ENCODE peak calls at places on chromosome 13, in four cellular contexts. Z, X, K and G are unnamed samples.

GRCh38 chr13:111486331-111486730 is 165.9 kb downstream of the TEX29 start:
- DNase-seq in Z (no peak), X (no peak), K (no peak), G (no peak)

GRCh38 chr13:90787007-90787406 is 560.5 kb upstream of the MIR17HG start:
- DNase-seq in Z (no peak), X (no peak), K (no peak), G (no peak)

GRCh38 chr13:23616228-23616627 is 46.0 kb downstream of the TNFRSF19 start:
- DNase-seq in Z (no peak), X (no peak), K (no peak), G (no peak)

GRCh38 chr13:29845440-29846056 is 4.9 kb downstream of the UBL3 start:
- DNase-seq in Z (no peak), X (no peak), K (no peak), G (no peak)

GRCh38 chr13:102817241-102817640 is 18.3 kb downstream of the BIVM start:
- DNase-seq in Z (no peak), X (no peak), K (no peak), G (no peak)

GRCh38 chr13:100803091-100803490 is 128.5 kb upstream of the TMTC4 start:
- DNase-seq in Z (no peak), X (no peak), K (no peak), G (no peak)

GRCh38 chr13:78028960-78029359 is 110.3 kb upstream of the EDNRB start:
- DNase-seq in Z (no peak), X (no peak), K (no peak), G (no peak)

GRCh38 chr13:31096624-31097302 is 64.9 kb downstream of the HSPH1 start:
- DNase-seq in Z (no peak), X (no peak), K (no peak), G (no peak)

GRCh38 chr13:101986316-101986715 is 415.5 kb downstream of the FGF14 start:
- DNase-seq in Z (no peak), X (no peak), K (no peak), G (no peak)

GRCh38 chr13:72346716-72347115 is 380.7 kb downstream of the MZT1 start:
- DNase-seq in Z (no peak), X (no peak), K (no peak), G (no peak)

GRCh38 chr13:73825143-73825542 is 309.1 kb downstream of the KLF12 start:
- DNase-seq in Z (no peak), X (no peak), K (no peak), G (no peak)

GRCh38 chr13:90968510-90968909 is 379.0 kb upstream of the MIR17HG start:
- DNase-seq in Z (no peak), X (peak), K (no peak), G (peak)

GRCh38 chr13:18978447-18978846 is 203.2 kb downstream of the TUBA3C start:
- DNase-seq in Z (no peak), X (no peak), K (no peak), G (no peak)

GRCh38 chr13:30757026-30757425 is 21.7 kb downstream of the ALOX5AP start:
- DNase-seq in Z (no peak), X (no peak), K (no peak), G (peak)

GRCh38 chr13:94590744-94591143 is 5.2 kb downstream of the TGDS start:
- DNase-seq in Z (no peak), X (no peak), K (no peak), G (no peak)

GRCh38 chr13:21348771-21349170 is 110.3 kb downstream of the ZDHHC20 start:
- DNase-seq in Z (no peak), X (no peak), K (no peak), G (no peak)

GRCh38 chr13:101942038-101942437 is 459.8 kb downstream of the FGF14 start:
- DNase-seq in Z (no peak), X (peak), K (no peak), G (peak)

GRCh38 chr13:28679628-28680027 is 20.7 kb downstream of the POMP start:
- DNase-seq in Z (no peak), X (no peak), K (no peak), G (no peak)

GRCh38 chr13:31038834-31039552 is 106.5 kb downstream of the TEX26 start:
- DNase-seq in Z (no peak), X (no peak), K (no peak), G (no peak)

GRCh38 chr13:25177636-25178035 is 5.5 kb upstream of the AMER2 start:
- DNase-seq in Z (no peak), X (no peak), K (no peak), G (no peak)

GRCh38 chr13:80348308-80348707 is 7.4 kb upstream of the SPRY2 start:
- DNase-seq in Z (no peak), X (no peak), K (no peak), G (no peak)